ENCODE peak calls at places on chromosomes 6 and 20, in five cellular contexts. J is OCI-LY7, E is sigmoid colon, P is colonic mucosa, D is foreskin keratinocyte. K is an unnamed sample.

GRCh38 chr6:149925253-149925973 is 2.5 kb upstream of the RAET1G start:
- DNase-seq in P (peak), E (no peak), D (no peak), J (no peak), K (no peak)

GRCh38 chr6:11009353-11009752 is 34.8 kb downstream of the ELOVL2 start:
- DNase-seq in P (no peak), D (peak), J (no peak), E (no peak), K (no peak)

GRCh38 chr6:11824986-11825385 is 46.4 kb upstream of the ADTRP start:
- DNase-seq in J (no peak), P (no peak), D (no peak), E (no peak), K (no peak)

GRCh38 chr6:87473419-87473903 is 687 bp downstream of the SLC35A1 start:
- DNase-seq in D (peak), E (no peak), P (peak), J (peak), K (peak)

GRCh38 chr6:155132617-155133016 is 131.2 kb upstream of the CLDN20 start:
- DNase-seq in D (no peak), J (no peak), E (no peak), P (no peak), K (no peak)

GRCh38 chr20:20603339-20603990 is 109.0 kb downstream of the RALGAPA2 start:
- DNase-seq in D (peak), P (no peak), J (peak), E (no peak), K (no peak)

GRCh38 chr6:131854803-131855202 is 47.0 kb downstream of the ENPP1 start:
- DNase-seq in J (no peak), E (no peak), D (no peak), P (no peak), K (no peak)

GRCh38 chr6:44542401-44543116 is 155.1 kb downstream of the CDC5L start:
- DNase-seq in E (no peak), D (no peak), P (no peak), J (no peak), K (no peak)

GRCh38 chr6:106163446-106163965 is 77.4 kb downstream of the PRDM1 start:
- DNase-seq in E (no peak), J (peak), D (no peak), P (peak), K (no peak)

GRCh38 chr6:15754035-15754705 is 91.3 kb upstream of the DTNBP1 start:
- DNase-seq in D (no peak), E (no peak), P (no peak), J (no peak), K (no peak)

GRCh38 chr20:7967199-7967844 is 27.1 kb upstream of the HAO1 start:
- DNase-seq in P (no peak), J (no peak), D (no peak), E (no peak), K (no peak)

GRCh38 chr6:143419526-143419925 is 31.0 kb downstream of the ADAT2 start:
- DNase-seq in E (no peak), D (no peak), P (no peak), J (no peak), K (no peak)

GRCh38 chr6:34172961-34173775 is 27.3 kb upstream of the GRM4 start:
- DNase-seq in E (peak), D (peak), P (no peak), J (no peak), K (no peak)

GRCh38 chr6:130223508-130223907 is 757 bp upstream of the SAMD3 start:
- DNase-seq in E (no peak), D (peak), P (peak), J (peak), K (peak)

GRCh38 chr20:32577657-32578056 is 7.5 kb downstream of the NOL4L start:
- DNase-seq in P (no peak), D (no peak), E (no peak), J (no peak), K (no peak)

GRCh38 chr20:47992021-47992467 is 206.8 kb upstream of the SULF2 start:
- DNase-seq in E (no peak), P (no peak), D (peak), J (no peak), K (no peak)

GRCh38 chr6:152161501-152161900 is 354.0 kb downstream of the ESR1 start:
- DNase-seq in J (no peak), D (peak), E (no peak), P (no peak), K (no peak)

GRCh38 chr20:32285621-32286334 is 8.3 kb downstream of the KIF3B start:
- DNase-seq in D (no peak), E (no peak), P (peak), J (peak), K (no peak)

GRCh38 chr20:35303735-35304431 is 11.7 kb upstream of the FAM83C start:
- DNase-seq in D (peak), J (peak), E (peak), P (peak), K (peak)

GRCh38 chr6:146890644-146891434 is 292.1 kb downstream of the ADGB start:
- DNase-seq in D (no peak), J (no peak), P (no peak), E (no peak), K (no peak)

GRCh38 chr6:139903411-139904157 is 529.1 kb upstream of the CITED2 start:
- DNase-seq in P (peak), D (no peak), E (no peak), J (no peak), K (no peak)

GRCh38 chr6:128438311-128438916 is 82.0 kb downstream of the PTPRK start:
- DNase-seq in E (no peak), J (no peak), P (no peak), D (no peak), K (no peak)

GRCh38 chr6:137315081-137315480 is 95.9 kb upstream of the IFNGR1 start:
- DNase-seq in J (no peak), E (no peak), P (no peak), D (no peak), K (no peak)

GRCh38 chr6:150406948-150407347 is 38.1 kb downstream of the IYD start:
- DNase-seq in E (no peak), P (no peak), D (no peak), J (no peak), K (no peak)

GRCh38 chr6:138334000-138334399 is 43.7 kb upstream of the SMIM28 start:
- DNase-seq in E (no peak), P (no peak), J (no peak), D (no peak), K (no peak)

GRCh38 chr6:88443554-88443953 is 277.4 kb upstream of the CNR1 start:
- DNase-seq in P (no peak), D (no peak), J (peak), E (no peak), K (no peak)

GRCh38 chr6:110593637-110594036 is 117.2 kb upstream of the SLC22A16 start:
- DNase-seq in D (no peak), E (no peak), J (no peak), P (no peak), K (no peak)

GRCh38 chr20:58192567-58192966 is 35.9 kb downstream of the ANKRD60 start:
- DNase-seq in P (no peak), J (peak), D (no peak), E (no peak), K (peak)

GRCh38 chr6:81614292-81614691 is 138.2 kb downstream of the TENT5A start:
- DNase-seq in J (no peak), P (peak), E (no peak), D (no peak), K (no peak)

GRCh38 chr6:81938014-81938761 is 185.7 kb upstream of the TENT5A start:
- DNase-seq in E (no peak), P (peak), J (no peak), D (peak), K (peak)

GRCh38 chr6:166470029-166470862 is 87.5 kb upstream of the MPC1 start:
- DNase-seq in D (peak), J (no peak), P (no peak), E (no peak), K (no peak)

GRCh38 chr6:68427630-68428029 is 207.5 kb upstream of the ADGRB3 start:
- DNase-seq in D (peak), P (no peak), J (no peak), E (no peak), K (no peak)

GRCh38 chr20:9978395-9979004 is 56.3 kb upstream of the ANKEF1 start:
- DNase-seq in J (peak), E (no peak), P (peak), D (peak), K (peak)

GRCh38 chr20:51711426-51711825 is 56.8 kb downstream of the ATP9A start:
- DNase-seq in D (no peak), P (no peak), J (no peak), E (no peak), K (no peak)

GRCh38 chr6:33407132-33407718 is 3.6 kb upstream of the PHF1 start:
- DNase-seq in P (no peak), E (no peak), J (no peak), D (no peak), K (no peak)

GRCh38 chr6:144302701-144303351 is 17.7 kb downstream of the UTRN start:
- DNase-seq in J (no peak), E (no peak), P (no peak), D (no peak), K (no peak)

GRCh38 chr20:3334156-3334943 is 73.1 kb downstream of the DNAAF9 start:
- DNase-seq in P (no peak), E (no peak), D (no peak), J (no peak), K (no peak)
- TF ChIP-seq CTCF in P (no peak), E (no peak), D (no peak), J (no peak), K (no peak)

GRCh38 chr20:5933802-5934436 is 16.4 kb downstream of the TRMT6 start:
- DNase-seq in J (peak), E (no peak), D (no peak), P (no peak), K (peak)
- TF ChIP-seq CTCF in J (peak), E (no peak), D (peak), P (no peak), K (no peak)

GRCh38 chr6:113449051-113449450 is 408.1 kb upstream of the MARCKS start:
- DNase-seq in D (peak), J (no peak), P (no peak), E (no peak), K (no peak)
- TF ChIP-seq CTCF in D (no peak), J (no peak), P (no peak), E (no peak), K (no peak)

GRCh38 chr6:7993952-7994351 is 70.2 kb downstream of the BLOC1S5 start:
- DNase-seq in J (peak), E (no peak), P (no peak), D (no peak), K (no peak)

GRCh38 chr6:7991536-7991935 is 72.7 kb downstream of the BLOC1S5 start:
- DNase-seq in E (no peak), D (no peak), J (no peak), P (no peak), K (no peak)

GRCh38 chr6:7996538-7997225 is 67.5 kb downstream of the BLOC1S5 start:
- DNase-seq in E (peak), J (no peak), P (no peak), D (no peak), K (peak)

GRCh38 chr6:7993399-7993798 is 70.8 kb downstream of the BLOC1S5 start:
- DNase-seq in P (no peak), J (no peak), D (no peak), E (no peak), K (no peak)

DNA sequence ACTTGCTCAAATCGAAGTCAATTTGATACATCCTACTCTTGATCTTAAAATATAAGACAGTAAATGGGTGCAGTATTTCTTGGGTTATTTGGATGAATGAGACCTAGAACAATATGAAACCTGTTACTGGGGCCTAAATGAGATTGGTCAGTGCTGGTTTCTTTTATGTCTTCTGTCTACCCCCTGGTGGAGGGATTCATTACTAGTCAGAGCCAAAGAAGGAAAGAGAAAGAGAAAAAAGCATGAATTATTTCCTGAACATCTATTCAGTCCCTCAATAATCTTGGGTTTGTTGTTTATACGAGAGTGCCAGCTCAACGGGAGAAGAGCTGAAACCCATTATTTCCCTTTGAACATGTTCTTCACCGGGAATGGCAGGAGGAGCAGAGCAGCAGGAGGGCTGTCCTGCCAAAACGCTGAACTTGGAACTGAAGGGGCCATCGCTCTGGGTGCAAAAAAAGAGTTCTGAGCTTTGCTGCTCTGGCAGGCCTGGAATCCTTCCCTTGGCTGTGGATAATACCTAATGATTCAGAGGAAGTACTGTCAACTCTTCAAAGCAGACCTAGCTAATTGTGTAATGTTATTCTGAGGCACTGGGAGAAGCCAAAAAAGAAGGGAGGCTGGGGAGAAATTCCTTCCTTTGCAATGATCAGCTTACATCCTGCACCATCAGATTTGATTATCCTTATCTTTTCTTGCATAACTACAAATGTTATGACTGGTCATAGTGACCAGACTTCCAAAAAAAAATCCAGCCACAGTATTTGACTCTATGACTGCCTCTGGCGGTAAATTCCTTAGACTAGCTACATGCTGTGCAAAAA is 72.0 kb downstream of the BLOC1S5 start:
- DNase-seq in J (peak), D (no peak), P (no peak), E (peak), K (peak)
- TF ChIP-seq CTCF in J (peak), D (peak), P (peak), E (peak), K (peak)

DNA sequence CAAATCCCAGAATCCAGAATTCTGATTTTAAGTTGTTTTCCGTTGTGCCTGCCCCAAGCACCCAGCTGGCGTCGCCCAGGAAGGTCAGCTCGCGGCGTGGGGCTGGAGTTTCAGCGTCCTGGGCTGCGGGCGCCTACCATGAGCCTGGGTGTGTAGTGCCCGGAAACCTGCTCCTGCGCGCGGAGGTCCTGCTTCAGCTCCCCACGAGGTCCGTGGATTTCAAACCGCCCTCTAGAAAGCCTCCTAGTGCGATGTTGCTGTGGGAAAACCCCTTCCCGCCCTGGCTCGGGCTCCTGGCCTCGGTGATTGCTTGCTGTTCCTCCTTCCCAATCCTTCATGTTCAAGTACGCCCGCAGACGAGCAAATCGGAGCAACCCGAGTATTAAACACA is 51.3 kb upstream of the NRN1 start:
- DNase-seq in E (no peak), P (no peak), J (no peak), D (no peak), K (no peak)
- TF ChIP-seq CTCF in E (no peak), P (no peak), J (no peak), D (no peak), K (no peak)